ENCODE peak calls at places on chromosomes 11 and 22, in six cellular contexts. P, U, L, K, B and Z are unnamed samples.

GRCh38 chr22:43848366-43849171 is 13.7 kb downstream of the SULT4A1 start:
- DNase-seq in B (no peak), P (no peak), U (peak), K (peak), L (no peak), Z (peak)

GRCh38 chr11:7473702-7474101 is 11.6 kb upstream of the OLFML1 start:
- DNase-seq in B (no peak), L (no peak), U (no peak), K (no peak), P (peak), Z (no peak)

GRCh38 chr11:13140028-13140870 is 131.1 kb downstream of the RASSF10 start:
- DNase-seq in L (peak), K (no peak), U (peak), B (peak), P (peak), Z (no peak)

GRCh38 chr11:78290293-78291176 is 101.8 kb downstream of the USP35 start:
- DNase-seq in U (no peak), K (peak), L (no peak), B (no peak), P (no peak), Z (peak)

GRCh38 chr11:76670475-76671235 is at the start of gene LRRC32:
- DNase-seq in P (peak), U (peak), K (peak), L (peak), B (peak), Z (no peak)

GRCh38 chr11:64650923-64651523 is 60.0 kb downstream of the SLC22A12 start:
- DNase-seq in U (peak), L (peak), B (no peak), P (peak), K (peak), Z (peak)

GRCh38 chr11:116891746-116892145 is 54.3 kb upstream of the APOA1 start:
- DNase-seq in L (no peak), U (no peak), B (no peak), P (no peak), K (no peak), Z (no peak)

GRCh38 chr11:129613076-129613475 is 202.6 kb upstream of the TMEM45B start:
- DNase-seq in L (no peak), K (no peak), P (no peak), B (no peak), U (peak), Z (no peak)

GRCh38 chr11:58813693-58814092 is 30.8 kb downstream of the GLYATL2 start:
- DNase-seq in K (peak), B (no peak), U (no peak), L (no peak), P (no peak), Z (no peak)

GRCh38 chr22:44459041-44459440 is 39.0 kb downstream of the RTL6 start:
- DNase-seq in B (no peak), L (no peak), P (no peak), U (no peak), K (no peak), Z (no peak)

GRCh38 chr11:60130496-60130895 is 42.0 kb downstream of the MS4A2 start:
- DNase-seq in B (no peak), L (peak), P (peak), U (no peak), K (peak), Z (peak)

GRCh38 chr22:39522567-39523300 is 2.4 kb downstream of the ATF4 start:
- DNase-seq in L (no peak), B (peak), P (no peak), U (peak), K (peak), Z (peak)

DNA sequence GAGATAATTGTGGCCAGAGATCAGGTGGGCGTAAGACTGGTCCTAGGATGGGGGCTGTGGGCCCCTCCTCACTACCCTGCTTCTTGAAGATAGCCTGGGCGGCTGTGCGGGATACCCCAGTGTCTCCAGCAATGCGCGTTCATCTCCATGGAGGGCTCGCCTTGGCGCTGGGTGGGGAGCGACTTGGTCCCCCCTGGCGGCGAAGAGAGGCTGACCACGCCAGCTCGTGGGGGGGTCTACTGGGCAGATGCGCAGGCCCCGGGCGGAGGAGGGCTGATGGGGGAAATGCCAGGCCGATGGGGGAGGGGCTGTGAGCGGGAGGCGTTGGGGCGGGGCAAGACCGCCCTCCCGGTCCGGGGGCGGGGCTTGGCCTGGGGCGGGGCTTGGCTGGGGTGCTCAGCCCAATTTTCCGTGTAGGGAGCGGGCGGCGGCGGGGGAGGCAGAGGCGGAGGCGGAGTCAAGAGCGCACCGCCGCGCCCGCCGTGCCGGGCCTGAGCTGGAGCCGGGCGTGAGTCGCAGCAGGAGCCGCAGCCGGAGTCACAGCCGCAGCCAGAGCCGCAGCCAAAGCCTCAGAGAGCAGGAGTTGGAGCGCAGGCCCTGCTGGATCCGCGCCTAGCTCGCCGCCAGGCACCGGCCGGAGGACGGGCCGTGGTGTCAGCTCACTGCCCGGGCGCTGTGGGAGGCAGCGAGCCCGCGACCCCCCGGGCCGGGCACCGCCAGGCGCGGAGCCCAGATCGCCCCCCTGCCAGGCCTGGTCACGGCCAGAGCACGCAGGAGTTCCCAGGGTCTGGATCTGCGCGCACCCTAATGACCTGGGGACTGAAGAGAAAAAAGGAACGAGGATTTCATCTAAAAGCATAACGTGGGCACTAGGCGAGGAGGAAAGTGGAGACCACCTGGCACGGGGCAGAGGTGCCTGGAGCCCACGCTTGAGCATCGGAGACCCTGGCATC is at the start of gene SLC35E4:
- DNase-seq in B (peak), K (peak), L (peak), U (peak), P (peak), Z (peak)
- TF ChIP-seq CTCF in B (peak), K (peak), L (no peak), U (peak), P (no peak), Z (no peak)

GRCh38 chr11:104905271-104905670 is 7.0 kb upstream of the CASP12 start:
- DNase-seq in L (no peak), P (no peak), U (no peak), B (no peak), K (no peak), Z (peak)
- TF ChIP-seq CTCF in L (peak), P (no peak), U (peak), B (no peak), K (no peak), Z (no peak)

GRCh38 chr11:130904380-130904779 is 11.9 kb downstream of the SNX19 start:
- DNase-seq in L (no peak), K (peak), U (peak), B (no peak), P (no peak), Z (peak)
- TF ChIP-seq CTCF in L (no peak), K (peak), U (peak), B (no peak), P (peak), Z (no peak)

GRCh38 chr11:73392108-73393010 is 16.2 kb downstream of the RELT start:
- DNase-seq in U (no peak), B (peak), K (no peak), P (no peak), L (no peak), Z (no peak)

GRCh38 chr11:73395297-73396208 is 19.4 kb downstream of the RELT start:
- DNase-seq in L (no peak), B (peak), U (no peak), P (no peak), K (no peak), Z (no peak)

GRCh38 chr11:73393011-73393380 is 16.8 kb downstream of the RELT start:
- DNase-seq in P (no peak), L (no peak), B (peak), U (no peak), K (peak), Z (no peak)

GRCh38 chr11:73394416-73395296 is 18.5 kb downstream of the RELT start:
- DNase-seq in U (no peak), L (no peak), P (no peak), B (peak), K (no peak), Z (no peak)

DNA sequence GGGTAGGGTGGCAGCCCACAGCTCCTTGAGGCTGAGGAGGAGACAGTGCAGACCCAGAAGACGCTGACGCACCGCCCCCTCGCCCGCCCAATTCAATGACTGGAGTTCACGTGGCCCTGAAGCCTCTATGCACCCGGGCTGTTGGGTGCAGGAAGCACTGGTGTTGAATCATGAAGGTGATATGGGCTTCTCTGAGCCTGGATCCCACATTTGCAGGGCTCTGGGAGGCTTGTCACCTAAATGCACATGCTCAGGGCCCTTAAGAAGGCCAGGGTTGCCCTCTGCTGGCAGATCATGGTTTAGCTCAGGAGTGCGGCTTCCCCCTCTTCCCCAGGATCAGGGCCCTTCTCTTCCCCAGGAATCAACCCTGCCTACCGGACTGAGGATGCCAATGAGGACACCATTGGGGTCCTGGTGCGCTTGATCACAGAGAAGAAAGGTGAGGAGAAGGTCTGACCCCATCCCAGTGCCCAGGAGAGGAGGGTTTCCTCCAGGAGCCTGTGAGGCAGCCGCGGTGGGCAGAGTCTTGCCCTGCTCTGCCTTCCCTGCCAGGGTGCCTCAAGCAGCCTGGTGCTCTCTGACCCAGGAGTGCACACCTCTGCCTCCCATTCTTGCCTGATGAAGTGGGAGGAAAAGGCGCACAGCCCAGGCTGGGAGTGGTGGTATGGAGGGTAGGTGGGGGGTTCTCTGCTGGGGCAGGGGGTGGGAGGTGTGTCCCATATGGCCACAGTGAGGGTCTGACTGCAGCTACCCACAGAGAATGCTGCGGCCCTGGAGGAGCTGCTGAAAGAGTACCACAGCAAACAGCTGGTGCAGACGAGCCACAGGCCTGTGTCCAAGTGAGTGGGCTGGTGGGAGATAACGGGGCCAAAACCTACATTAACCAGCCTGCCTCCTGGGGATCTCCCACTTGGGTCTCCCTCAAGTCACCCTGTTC is 17.5 kb downstream of the RELT start:
- DNase-seq in P (peak), B (peak), K (peak), U (peak), L (peak), Z (peak)
- TF ChIP-seq CTCF in P (peak), B (peak), K (peak), U (peak), L (peak), Z (peak)

DNA sequence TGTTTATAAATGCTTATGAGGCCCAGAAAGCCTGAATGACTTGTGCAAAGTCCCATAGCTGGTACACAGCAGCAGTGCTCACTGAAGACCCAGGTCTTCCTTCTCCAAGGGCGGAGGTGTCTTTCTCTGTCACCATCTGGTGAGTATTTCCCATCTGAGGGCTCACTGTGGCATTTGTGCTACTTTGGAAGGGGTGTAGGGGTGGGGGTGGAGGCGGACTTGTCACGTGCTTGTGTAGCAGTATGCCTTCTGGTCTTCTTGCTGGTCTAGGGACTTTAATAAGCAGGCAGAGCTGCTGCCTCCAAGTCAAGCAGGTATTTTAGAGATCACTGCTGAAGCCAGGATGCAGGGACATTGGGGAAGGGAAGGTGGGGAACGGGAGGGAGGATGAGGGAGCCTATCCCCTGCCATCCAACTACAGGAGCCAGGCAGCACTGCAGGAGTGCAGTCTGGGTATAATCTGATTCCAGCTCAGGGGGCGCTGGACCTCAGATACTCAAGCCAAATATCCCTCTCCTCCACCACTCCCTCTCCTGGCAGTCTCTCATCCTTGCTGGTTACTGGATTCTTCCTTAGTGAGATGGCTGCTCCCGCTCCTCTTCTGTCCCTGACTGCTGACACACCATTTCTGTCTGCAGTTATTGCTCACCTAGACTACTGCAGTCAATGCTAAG is 3.4 kb downstream of the ABCC8 start:
- DNase-seq in B (no peak), L (peak), P (no peak), U (no peak), K (peak), Z (peak)
- TF ChIP-seq CTCF in B (no peak), L (peak), P (no peak), U (peak), K (peak), Z (no peak)

DNA sequence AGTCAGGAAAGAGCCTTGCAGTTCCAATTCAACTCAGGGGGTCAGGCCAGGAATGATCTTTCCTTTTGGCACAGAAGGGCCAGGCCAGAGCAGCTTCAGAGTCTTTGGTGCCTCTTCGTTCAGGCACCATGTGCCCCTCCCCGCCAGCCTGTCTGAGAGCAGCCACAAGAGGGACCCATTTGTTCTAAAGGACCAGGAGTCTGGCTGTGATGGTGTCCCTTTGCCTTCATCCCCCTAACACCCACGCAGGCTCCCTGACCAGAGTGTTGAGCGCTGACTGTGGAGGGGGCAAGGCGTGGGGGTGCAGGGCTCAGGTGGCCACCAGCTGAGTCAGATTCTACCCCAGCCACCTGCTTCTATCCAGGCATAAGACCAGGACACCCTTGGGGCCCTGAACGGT is 156.4 kb downstream of the TTC17 start:
- DNase-seq in L (peak), P (no peak), U (no peak), K (no peak), B (no peak), Z (no peak)
- TF ChIP-seq CTCF in L (no peak), P (peak), U (no peak), K (peak), B (no peak), Z (no peak)

DNA sequence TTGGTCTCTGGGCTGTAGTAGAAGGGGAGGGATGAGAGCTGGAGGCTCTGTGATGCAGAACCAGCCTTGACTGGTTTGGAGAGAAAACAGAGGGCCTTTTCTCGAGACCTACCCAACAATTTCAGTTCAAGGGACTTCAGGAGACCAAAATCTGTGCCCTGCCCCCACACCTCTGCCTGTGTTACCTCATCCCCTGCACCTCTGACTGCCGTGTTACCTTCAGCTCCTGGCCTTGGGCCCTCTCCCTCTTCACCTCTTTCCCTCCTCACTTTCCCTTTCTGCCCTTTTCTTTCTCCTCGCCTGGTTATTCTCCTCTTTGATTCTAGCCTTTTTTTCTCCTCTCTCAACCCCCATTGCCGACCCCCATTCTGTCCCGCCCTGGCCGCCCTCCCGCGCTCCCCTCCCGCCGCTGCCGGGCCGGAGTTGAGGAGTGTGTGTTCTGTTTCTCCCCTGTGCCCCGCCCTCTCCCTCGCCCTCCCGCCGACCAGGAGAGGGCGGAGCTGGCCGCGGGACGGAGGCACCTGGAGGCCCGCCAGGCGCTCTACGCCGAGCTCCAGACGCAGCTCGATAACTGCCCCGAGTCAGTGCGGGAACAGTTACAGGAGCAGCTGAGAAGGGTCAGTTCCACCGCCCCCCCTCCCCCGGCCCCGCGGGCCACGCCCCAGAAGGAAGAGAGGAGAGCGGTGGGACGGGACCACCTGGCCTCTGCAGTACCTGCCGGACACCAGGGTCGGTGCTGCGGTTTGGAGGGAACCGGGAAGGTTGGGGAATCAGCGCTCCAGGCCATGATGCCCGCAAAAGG is 27.2 kb downstream of the PHLDB1 start:
- DNase-seq in L (peak), U (peak), K (peak), B (peak), P (no peak), Z (peak)
- TF ChIP-seq CTCF in L (peak), U (no peak), K (no peak), B (no peak), P (no peak), Z (no peak)